ENCODE peak calls at places on chromosomes 2 and 18, in ten cellular contexts. I is astrocyte of the spinal cord, J is fibroblast of lung, O is RWPE1, H is A673, G is neural crest cell, E is A549, V is body of pancreas, K is endodermal cell, L is psoas muscle. C is an unnamed sample.

GRCh38 chr2:25845843-25846505 is 32.3 kb downstream of the ASXL2 start:
- DNase-seq in I (peak), J (peak), O (no peak), H (no peak), G (no peak), E (no peak), V (no peak), K (no peak), L (no peak), C (peak)

GRCh38 chr2:98701230-98701629 is 29.7 kb downstream of the MGAT4A start:
- DNase-seq in I (no peak), J (no peak), O (no peak), H (no peak), G (no peak), E (no peak), V (no peak), K (no peak), L (no peak), C (no peak)

GRCh38 chr2:171957061-171957460 is 34.8 kb downstream of the HAT1 start:
- DNase-seq in I (no peak), J (no peak), O (no peak), H (peak), G (no peak), E (peak), V (no peak), K (no peak), L (no peak), C (no peak)

GRCh38 chr2:136327162-136327852 is 209.4 kb upstream of the CXCR4 start:
- DNase-seq in I (peak), J (peak), O (no peak), H (peak), G (no peak), E (peak), V (no peak), K (peak), L (no peak), C (peak)

GRCh38 chr2:73260338-73260984 is 23.8 kb downstream of the FBXO41 start:
- DNase-seq in I (peak), J (peak), O (peak), H (no peak), G (peak), E (peak), V (peak), K (peak), L (peak), C (peak)

GRCh38 chr2:112812318-112813042 is 24.1 kb downstream of the IL1B start:
- DNase-seq in I (peak), J (peak), O (peak), H (no peak), G (no peak), E (no peak), V (no peak), K (no peak), L (no peak), C (peak)

GRCh38 chr2:38187416-38188127 is 111.6 kb upstream of the CYP1B1 start:
- DNase-seq in I (peak), J (peak), O (no peak), H (no peak), G (no peak), E (no peak), V (peak), K (no peak), L (peak), C (peak)

GRCh38 chr2:227117852-227118251 is 46.2 kb downstream of the COL4A4 start:
- DNase-seq in I (no peak), J (no peak), O (no peak), H (no peak), G (no peak), E (no peak), V (no peak), K (no peak), L (no peak), C (no peak)

GRCh38 chr2:232458051-232458660 is 2.2 kb downstream of the ALPI start:
- DNase-seq in I (no peak), J (no peak), O (no peak), H (no peak), G (no peak), E (no peak), V (no peak), K (peak), L (no peak), C (no peak)

GRCh38 chr2:228283491-228284171 is 102.1 kb upstream of the SPHKAP start:
- DNase-seq in I (no peak), J (no peak), O (no peak), H (no peak), G (no peak), E (no peak), V (no peak), K (no peak), L (no peak), C (no peak)

GRCh38 chr2:191441761-191442160 is 196.6 kb downstream of the MYO1B start:
- DNase-seq in I (no peak), J (peak), O (no peak), H (peak), G (no peak), E (no peak), V (peak), K (no peak), L (no peak), C (no peak)

GRCh38 chr18:3451989-3452749 is 2.2 kb downstream of the TGIF1 start:
- DNase-seq in I (peak), J (peak), O (no peak), H (peak), G (peak), E (peak), V (peak), K (peak), L (peak), C (peak)

GRCh38 chr2:235447210-235447609 is 46.6 kb upstream of the AGAP1 start:
- DNase-seq in I (no peak), J (peak), O (peak), H (no peak), G (no peak), E (no peak), V (no peak), K (no peak), L (no peak), C (no peak)

GRCh38 chr2:53475320-53475719 is 292.3 kb upstream of the CHAC2 start:
- DNase-seq in I (peak), J (peak), O (peak), H (no peak), G (no peak), E (peak), V (no peak), K (no peak), L (no peak), C (peak)

GRCh38 chr2:119198267-119198840 is 25.3 kb upstream of the STEAP3 start:
- DNase-seq in I (peak), J (peak), O (no peak), H (no peak), G (no peak), E (no peak), V (peak), K (no peak), L (no peak), C (peak)

GRCh38 chr2:178730049-178730448 is 77.2 kb downstream of the TTN start:
- DNase-seq in I (no peak), J (no peak), O (no peak), H (no peak), G (no peak), E (no peak), V (no peak), K (no peak), L (no peak), C (no peak)

GRCh38 chr2:45120546-45120945 is 111.3 kb upstream of the SIX2 start:
- DNase-seq in I (peak), J (peak), O (no peak), H (no peak), G (no peak), E (no peak), V (no peak), K (no peak), L (no peak), C (no peak)

GRCh38 chr2:180446492-180446891 is 439.4 kb upstream of the CWC22 start:
- DNase-seq in I (no peak), J (no peak), O (no peak), H (no peak), G (no peak), E (no peak), V (no peak), K (no peak), L (no peak), C (no peak)

GRCh38 chr2:38076250-38076709 is 329 bp upstream of the CYP1B1 start:
- DNase-seq in I (peak), J (peak), O (peak), H (peak), G (peak), E (peak), V (peak), K (peak), L (peak), C (peak)

GRCh38 chr2:128405467-128405900 is 86.8 kb upstream of the HS6ST1 start:
- DNase-seq in I (no peak), J (no peak), O (no peak), H (no peak), G (no peak), E (no peak), V (no peak), K (peak), L (no peak), C (no peak)

GRCh38 chr2:241223211-241224067 is 35.0 kb downstream of the ANO7 start:
- DNase-seq in I (no peak), J (peak), O (peak), H (no peak), G (no peak), E (no peak), V (no peak), K (no peak), L (peak), C (no peak)

GRCh38 chr2:102144128-102144527 is 1.6 kb downstream of the IL1R1 start:
- DNase-seq in I (no peak), J (no peak), O (no peak), H (no peak), G (no peak), E (no peak), V (peak), K (no peak), L (no peak), C (no peak)

GRCh38 chr2:54942373-54942772 is 107.9 kb downstream of the RTN4 start:
- DNase-seq in I (no peak), J (no peak), O (no peak), H (no peak), G (no peak), E (no peak), V (no peak), K (no peak), L (no peak), C (no peak)

GRCh38 chr2:188024811-188025210 is 266.9 kb upstream of the GULP1 start:
- DNase-seq in I (peak), J (peak), O (no peak), H (no peak), G (no peak), E (no peak), V (no peak), K (no peak), L (no peak), C (no peak)

DNA sequence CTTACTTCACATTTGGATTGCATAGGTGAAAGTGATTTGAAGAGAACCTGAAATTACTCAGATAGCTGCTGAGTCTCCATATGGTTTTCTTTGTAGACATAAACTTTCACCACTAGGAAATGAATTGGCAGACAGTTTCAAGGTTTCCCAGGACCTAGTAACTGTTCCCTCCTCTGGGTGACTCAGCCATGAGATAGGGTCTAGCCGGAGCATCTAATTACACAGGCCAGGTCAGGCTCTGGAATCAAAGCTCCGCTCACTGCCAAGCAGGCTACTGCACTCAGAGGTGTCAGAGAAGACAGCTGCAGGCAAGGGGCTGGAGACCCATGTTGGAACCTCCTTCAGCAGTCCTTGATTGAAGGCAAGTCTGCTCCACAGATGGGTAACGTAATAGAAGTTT is 429.2 kb downstream of the TNS1 start:
- DNase-seq in I (peak), J (peak), O (peak), H (no peak), G (no peak), E (peak), V (no peak), K (no peak), L (no peak), C (peak)
- TF ChIP-seq CTCF in I (no peak), J (no peak), O (no peak), H (no peak), G (no peak), E (no peak), V (no peak), K (no peak), L (no peak), C (peak)

GRCh38 chr2:190335225-190335559 is 8.2 kb upstream of the INPP1 start:
- DNase-seq in I (no peak), J (no peak), O (no peak), H (no peak), G (no peak), E (peak), V (no peak), K (no peak), L (no peak), C (no peak)

GRCh38 chr2:190339394-190339793 is 4.0 kb upstream of the INPP1 start:
- DNase-seq in I (no peak), J (no peak), O (no peak), H (no peak), G (no peak), E (no peak), V (no peak), K (no peak), L (no peak), C (no peak)

GRCh38 chr2:190336420-190336819 is 7.0 kb upstream of the INPP1 start:
- DNase-seq in I (no peak), J (no peak), O (no peak), H (no peak), G (no peak), E (no peak), V (no peak), K (no peak), L (no peak), C (no peak)

GRCh38 chr2:190340369-190340768 is 3.0 kb upstream of the INPP1 start:
- DNase-seq in I (no peak), J (peak), O (peak), H (peak), G (peak), E (peak), V (no peak), K (peak), L (no peak), C (peak)

GRCh38 chr2:190338453-190338852 is 4.9 kb upstream of the INPP1 start:
- DNase-seq in I (no peak), J (no peak), O (no peak), H (no peak), G (no peak), E (no peak), V (no peak), K (no peak), L (no peak), C (no peak)
- TF ChIP-seq CTCF in I (no peak), J (no peak), O (no peak), H (no peak), G (no peak), E (peak), V (no peak), K (no peak), L (no peak), C (no peak)

GRCh38 chr18:28013064-28013463 is 163.9 kb downstream of the CDH2 start:
- DNase-seq in I (no peak), J (peak), O (no peak), H (peak), G (no peak), E (peak), V (no peak), K (no peak), L (no peak), C (no peak)
- TF ChIP-seq CTCF in I (peak), J (peak), O (peak), H (peak), G (peak), E (peak), V (no peak), K (peak), L (no peak), C (peak)

DNA sequence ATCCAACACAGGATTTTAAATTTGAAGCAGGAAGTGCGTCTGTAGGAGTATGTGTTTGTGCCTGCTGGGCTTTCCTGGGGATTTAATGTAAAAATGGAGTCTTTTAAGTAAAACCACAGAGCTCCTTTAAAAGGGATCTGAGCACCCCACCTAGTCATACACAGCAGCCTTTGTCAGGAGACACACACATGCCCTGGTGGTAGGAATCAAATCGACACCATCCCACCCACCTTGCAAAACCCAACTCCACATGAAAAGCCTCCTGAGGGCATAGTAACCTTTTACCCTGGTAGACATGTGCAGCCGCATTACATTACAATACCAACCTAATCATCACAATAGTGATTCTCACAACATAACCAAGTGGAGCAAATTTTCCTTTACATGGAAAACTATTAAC is 29.0 kb downstream of the UXS1 start:
- DNase-seq in I (no peak), J (no peak), O (no peak), H (peak), G (no peak), E (no peak), V (no peak), K (peak), L (no peak), C (no peak)
- TF ChIP-seq CTCF in I (no peak), J (no peak), O (no peak), H (peak), G (peak), E (no peak), V (no peak), K (peak), L (no peak), C (peak)

GRCh38 chr2:20137884-20138283 is 86.5 kb upstream of the LAPTM4A start:
- DNase-seq in I (no peak), J (no peak), O (no peak), H (no peak), G (no peak), E (no peak), V (no peak), K (no peak), L (no peak), C (no peak)

GRCh38 chr2:20136149-20136548 is 84.7 kb upstream of the LAPTM4A start:
- DNase-seq in I (no peak), J (no peak), O (no peak), H (no peak), G (no peak), E (no peak), V (no peak), K (no peak), L (no peak), C (no peak)

GRCh38 chr2:20132990-20133535 is 81.6 kb upstream of the LAPTM4A start:
- DNase-seq in I (no peak), J (no peak), O (no peak), H (no peak), G (no peak), E (no peak), V (no peak), K (no peak), L (no peak), C (no peak)

GRCh38 chr2:20137131-20137571 is 85.7 kb upstream of the LAPTM4A start:
- DNase-seq in I (no peak), J (no peak), O (no peak), H (no peak), G (no peak), E (no peak), V (no peak), K (no peak), L (no peak), C (no peak)

DNA sequence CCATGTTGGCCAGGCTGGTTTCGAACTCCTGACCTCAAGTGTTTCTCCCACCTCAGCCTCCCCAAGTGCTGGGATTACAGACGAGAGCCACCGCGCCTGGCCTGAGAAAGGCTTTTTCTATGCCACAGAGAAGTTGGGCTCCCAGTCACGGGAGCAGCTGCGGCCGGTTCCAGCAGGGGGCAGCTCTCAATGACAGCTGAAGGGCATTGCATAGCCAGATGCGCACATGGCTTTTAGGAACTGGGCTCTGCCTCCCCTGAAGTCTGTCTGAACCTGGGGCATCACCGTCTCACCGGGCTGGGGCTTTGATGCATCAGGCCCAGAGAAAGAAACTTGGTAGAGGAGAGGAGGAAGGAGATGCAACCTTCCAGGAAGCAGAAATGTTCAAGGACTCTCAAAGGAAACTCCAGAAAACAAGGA is 84.2 kb upstream of the LAPTM4A start:
- DNase-seq in I (peak), J (peak), O (no peak), H (peak), G (peak), E (peak), V (peak), K (peak), L (peak), C (peak)
- TF ChIP-seq CTCF in I (peak), J (peak), O (no peak), H (peak), G (peak), E (peak), V (peak), K (peak), L (peak), C (peak)

DNA sequence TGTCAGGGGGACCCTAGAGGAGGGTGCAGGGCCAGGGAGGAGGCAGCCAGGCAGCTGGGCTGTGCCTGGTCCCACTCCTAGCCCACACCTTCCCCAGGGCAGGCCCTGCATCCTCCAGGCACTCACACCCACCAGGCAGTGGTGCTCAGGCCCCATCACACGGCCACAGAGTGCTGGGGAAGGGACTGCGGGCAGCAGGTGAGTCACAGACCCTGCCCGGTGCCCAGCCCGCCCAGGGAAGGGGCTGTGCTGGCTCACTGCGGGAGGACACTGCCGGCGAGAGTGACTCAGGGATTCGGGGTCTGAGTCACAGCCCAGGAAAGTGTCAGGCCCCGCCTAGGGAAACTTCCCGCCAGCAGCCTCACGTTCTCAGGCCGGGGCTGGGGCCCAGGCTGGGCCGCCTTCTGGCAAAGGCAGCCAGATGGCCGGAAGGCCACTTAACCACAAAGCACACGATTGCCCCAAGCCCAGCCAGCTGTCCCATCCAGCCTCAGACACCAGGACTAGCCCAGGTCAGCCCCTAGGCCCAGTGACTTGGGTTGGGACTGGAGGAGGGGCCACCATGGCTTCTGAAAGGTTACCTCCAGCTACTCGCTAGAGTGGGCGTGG is 42.2 kb downstream of the BIN1 start:
- DNase-seq in I (peak), J (peak), O (peak), H (peak), G (peak), E (peak), V (peak), K (peak), L (peak), C (peak)
- TF ChIP-seq CTCF in I (peak), J (no peak), O (no peak), H (no peak), G (no peak), E (peak), V (no peak), K (no peak), L (no peak), C (peak)

DNA sequence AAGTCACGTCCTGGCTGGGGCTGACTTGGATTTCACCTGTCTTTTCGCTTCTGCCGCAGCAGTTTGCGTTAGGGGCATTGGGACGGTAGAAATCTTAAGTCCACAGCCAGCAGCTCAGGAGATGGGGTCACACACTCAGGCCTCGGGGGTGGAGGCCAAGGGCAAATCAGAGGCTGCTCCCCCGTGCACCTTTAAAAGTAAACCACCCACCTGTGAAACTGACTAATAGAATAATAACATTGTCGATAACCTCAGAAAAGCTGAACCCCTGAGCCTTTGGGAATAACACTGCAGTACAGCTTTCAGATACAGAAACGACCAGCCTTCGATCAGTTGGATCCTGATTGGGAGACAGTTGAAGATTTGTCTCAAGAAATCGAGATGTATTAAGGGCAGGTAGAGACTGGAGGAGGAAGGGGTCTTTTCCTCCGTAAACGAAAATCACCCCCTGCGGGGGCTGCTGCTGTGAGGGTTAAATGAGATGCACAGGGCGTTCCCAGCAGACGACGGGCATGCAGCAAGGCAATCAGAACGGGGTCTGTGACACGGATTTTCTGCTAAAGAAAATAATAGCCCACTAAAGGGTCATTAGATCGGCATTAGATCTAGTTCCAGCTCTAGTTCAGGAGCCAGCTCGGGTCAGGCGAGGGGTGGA is 16.4 kb upstream of the NFATC1 start:
- DNase-seq in I (no peak), J (no peak), O (no peak), H (no peak), G (no peak), E (no peak), V (no peak), K (peak), L (no peak), C (no peak)
- TF ChIP-seq CTCF in I (no peak), J (no peak), O (peak), H (no peak), G (no peak), E (no peak), V (no peak), K (no peak), L (no peak), C (no peak)

GRCh38 chr2:219947575-219947974 is 320.1 kb downstream of the SLC4A3 start:
- DNase-seq in I (peak), J (peak), O (no peak), H (no peak), G (no peak), E (no peak), V (no peak), K (no peak), L (no peak), C (peak)
- TF ChIP-seq CTCF in I (no peak), J (no peak), O (no peak), H (no peak), G (no peak), E (no peak), V (no peak), K (no peak), L (no peak), C (no peak)